ENCODE peak calls at places on chromosomes 12 and 14, in five cellular contexts. O is RPMI7951, S is PC-3, T is ACHN, M is NCI-H345. G is an unnamed sample.

GRCh38 chr12:117033382-117034045 is 65.7 kb downstream of the TESC start:
- DNase-seq in S (no peak), T (no peak), O (no peak), M (peak; percentile 24), G (no peak)

GRCh38 chr12:113190761-113191160 is 5.2 kb downstream of the RITA1 start:
- DNase-seq in S (peak; percentile 54), M (no peak), T (peak; percentile 88), O (peak; percentile 58), G (peak; percentile 80)

GRCh38 chr14:32254952-32255679 is 52.0 kb upstream of the RNU6-8 start:
- DNase-seq in T (peak; percentile 70), M (peak; percentile 61), S (peak; percentile 83), O (peak; percentile 61), G (peak; percentile 82)

GRCh38 chr12:59873136-59873535 is 277.3 kb downstream of the SLC16A7 start:
- DNase-seq in T (no peak), O (no peak), M (no peak), S (no peak), G (no peak)

GRCh38 chr14:88802596-88802995 is 9.8 kb upstream of the EML5 start:
- DNase-seq in T (no peak), S (no peak), M (peak; percentile 57), O (no peak), G (no peak)

GRCh38 chr12:132603240-132604107 is 6.9 kb downstream of the LRCOL1 start:
- DNase-seq in S (no peak), T (no peak), O (no peak), M (no peak), G (no peak)

GRCh38 chr12:10305411-10305810 is 2.3 kb upstream of the KLRD1 start:
- DNase-seq in S (no peak), M (no peak), O (no peak), T (no peak), G (no peak)

GRCh38 chr14:55071870-55072640 is 20.6 kb downstream of the MAPK1IP1L start:
- DNase-seq in T (peak; percentile 78), M (no peak), S (peak; percentile 75), O (peak; percentile 92), G (peak; percentile 26)

GRCh38 chr12:64672925-64673409 is 62.7 kb downstream of the RASSF3 start:
- DNase-seq in M (peak; percentile 84), T (peak; percentile 28), S (peak; percentile 42), O (peak; percentile 79), G (peak; percentile 55)

GRCh38 chr14:64147126-64147790 is 146.9 kb downstream of the ESR2 start:
- DNase-seq in M (no peak), O (no peak), S (no peak), T (no peak), G (no peak)

GRCh38 chr12:32893458-32893857 is 3.1 kb downstream of the PKP2 start:
- DNase-seq in M (no peak), T (peak; percentile 20), S (no peak), O (no peak), G (no peak)

GRCh38 chr12:29149691-29150382 is 759 bp downstream of the FAR2 start:
- DNase-seq in T (no peak), M (no peak), O (no peak), S (no peak), G (no peak)

G was measured in SK-MEL-5.